ENCODE peak calls at places on chromosomes 2 and 18, in ten cellular contexts. Y is SK-N-SH, F is K562, I is breast epithelium, N is endothelial cell of umbilical vein, W is Panc1, E is stomach, G is HCT116, X is HL-60, U is GM23338. B is an unnamed sample.

GRCh38 chr2:121809607-121810006 is 54.2 kb downstream of the TSN start:
- DNase-seq in G (no peak), E (no peak), U (no peak), X (no peak), F (no peak), W (no peak), I (no peak), N (no peak), Y (no peak), B (no peak)

GRCh38 chr2:240452471-240453256 is 17.2 kb downstream of the GPC1 start:
- DNase-seq in U (peak), W (no peak), N (peak), Y (peak), G (no peak), F (peak), E (peak), X (peak), I (no peak), B (no peak)

GRCh38 chr2:237995036-237995435 is 28.2 kb downstream of the UBE2F start:
- DNase-seq in F (no peak), N (no peak), G (no peak), E (no peak), Y (no peak), W (no peak), U (no peak), I (no peak), X (no peak), B (no peak)

GRCh38 chr18:3466872-3467271 is 16.9 kb downstream of the TGIF1 start:
- DNase-seq in U (peak), F (no peak), I (no peak), N (peak), W (no peak), G (no peak), X (no peak), E (no peak), Y (no peak), B (no peak)

GRCh38 chr2:75146903-75147332 is 52.4 kb downstream of the TACR1 start:
- DNase-seq in E (no peak), X (no peak), G (no peak), Y (no peak), F (no peak), I (no peak), U (no peak), W (no peak), N (peak), B (no peak)

GRCh38 chr2:137964066-137964858 is at the start of gene HNMT:
- DNase-seq in W (no peak), N (peak), G (no peak), X (no peak), U (peak), Y (peak), I (peak), E (peak), F (peak), B (no peak)

GRCh38 chr2:45680351-45680967 is 29.0 kb downstream of the PRKCE start:
- DNase-seq in X (no peak), F (no peak), N (no peak), G (no peak), E (no peak), W (no peak), U (no peak), I (no peak), Y (peak), B (no peak)

GRCh38 chr2:62156861-62157496 is 38.9 kb upstream of the B3GNT2 start:
- DNase-seq in E (no peak), F (no peak), Y (no peak), I (no peak), N (no peak), W (no peak), G (no peak), X (no peak), U (peak), B (no peak)

GRCh38 chr2:69483696-69484095 is 46.5 kb upstream of the NFU1 start:
- DNase-seq in I (no peak), U (no peak), F (no peak), Y (no peak), W (no peak), E (no peak), N (peak), X (no peak), G (no peak), B (no peak)

GRCh38 chr18:44855681-44856080 is 175.0 kb downstream of the SETBP1 start:
- DNase-seq in E (no peak), Y (no peak), I (no peak), G (no peak), X (no peak), U (no peak), W (no peak), F (no peak), N (no peak), B (no peak)

GRCh38 chr2:225328192-225328591 is 71.3 kb upstream of the NYAP2 start:
- DNase-seq in Y (no peak), I (no peak), W (no peak), F (no peak), G (no peak), N (peak), X (no peak), U (peak), E (no peak), B (no peak)

GRCh38 chr2:235793163-235793752 is 299.4 kb downstream of the AGAP1 start:
- DNase-seq in N (peak), G (no peak), E (no peak), F (no peak), X (no peak), U (peak), W (no peak), Y (peak), I (no peak), B (no peak)

GRCh38 chr18:79677221-79677620 is 2.4 kb upstream of the CTDP1 start:
- DNase-seq in U (no peak), X (no peak), E (no peak), W (no peak), G (no peak), I (no peak), F (no peak), Y (no peak), N (no peak), B (no peak)

GRCh38 chr2:191127235-191127634 is 23.6 kb downstream of the STAT4 start:
- DNase-seq in N (no peak), X (no peak), I (no peak), Y (no peak), U (no peak), W (no peak), F (no peak), G (no peak), E (no peak), B (no peak)

GRCh38 chr2:235577404-235578330 is 83.8 kb downstream of the AGAP1 start:
- DNase-seq in U (no peak), F (no peak), N (no peak), I (no peak), E (no peak), X (no peak), Y (no peak), W (no peak), G (no peak), B (no peak)

GRCh38 chr2:43240762-43241150 is 14.3 kb upstream of the ZFP36L2 start:
- DNase-seq in G (no peak), Y (no peak), I (no peak), F (no peak), W (no peak), X (no peak), E (no peak), N (no peak), U (no peak), B (no peak)

GRCh38 chr2:8993196-8993901 is 10.1 kb downstream of the MBOAT2 start:
- DNase-seq in N (no peak), F (no peak), X (no peak), U (no peak), W (no peak), E (no peak), Y (no peak), I (no peak), G (no peak), B (no peak)

GRCh38 chr18:76922107-76922506 is 99.8 kb downstream of the ZNF236 start:
- DNase-seq in U (peak), W (peak), I (no peak), E (peak), G (peak), Y (peak), N (peak), F (peak), X (peak), B (peak)

GRCh38 chr18:45642238-45642637 is 27.0 kb downstream of the SLC14A2 start:
- DNase-seq in F (no peak), U (no peak), Y (no peak), I (no peak), G (no peak), W (no peak), X (no peak), N (no peak), E (no peak), B (no peak)

GRCh38 chr2:70094978-70095832 is 7.9 kb downstream of the PCBP1 start:
- DNase-seq in N (peak), F (no peak), E (peak), U (no peak), X (peak), I (peak), Y (no peak), G (no peak), W (no peak), B (no peak)

GRCh38 chr2:15733867-15734765 is 142.4 kb downstream of the DDX1 start:
- DNase-seq in Y (no peak), X (no peak), I (no peak), W (no peak), E (peak), U (no peak), G (no peak), F (no peak), N (peak), B (no peak)

GRCh38 chr2:235458839-235459273 is 35.0 kb upstream of the AGAP1 start:
- DNase-seq in W (no peak), N (no peak), Y (no peak), G (no peak), F (no peak), U (no peak), I (peak), X (no peak), E (peak), B (no peak)

GRCh38 chr18:27863780-27864430 is 313.0 kb downstream of the CDH2 start:
- DNase-seq in N (no peak), X (no peak), W (no peak), G (no peak), I (no peak), E (no peak), Y (no peak), F (no peak), U (no peak), B (no peak)

GRCh38 chr2:240584486-240585031 is 2.0 kb upstream of the CAPN10 start:
- DNase-seq in U (peak), Y (no peak), X (peak), G (no peak), E (no peak), F (peak), I (no peak), N (no peak), W (no peak), B (peak)

GRCh38 chr2:161975062-161975812 is 98.8 kb downstream of the DPP4 start:
- DNase-seq in F (no peak), X (no peak), U (no peak), N (no peak), E (no peak), W (no peak), G (no peak), Y (no peak), I (no peak), B (no peak)

GRCh38 chr2:26850002-26850431 is 2.1 kb downstream of the DPYSL5 start:
- DNase-seq in F (no peak), G (no peak), W (no peak), Y (no peak), N (no peak), E (no peak), U (peak), X (no peak), I (no peak), B (no peak)

GRCh38 chr2:20357588-20358394 is 7.1 kb upstream of the PUM2 start:
- DNase-seq in I (no peak), G (no peak), Y (no peak), X (no peak), N (no peak), F (no peak), U (no peak), E (no peak), W (no peak), B (no peak)

GRCh38 chr2:95087379-95087778 is 34.2 kb downstream of the MRPS5 start:
- DNase-seq in W (no peak), F (no peak), X (no peak), Y (no peak), I (no peak), E (no peak), G (no peak), N (no peak), U (peak), B (no peak)

GRCh38 chr2:53877556-53877955 is 17.8 kb upstream of the GPR75 start:
- DNase-seq in I (no peak), W (no peak), Y (no peak), U (no peak), X (no peak), G (no peak), N (no peak), F (no peak), E (no peak), B (no peak)

GRCh38 chr18:63683890-63684289 is 18.9 kb upstream of the SERPINB11 start:
- DNase-seq in G (no peak), E (no peak), X (no peak), W (no peak), I (no peak), N (no peak), Y (no peak), U (no peak), F (no peak), B (no peak)

GRCh38 chr2:168401771-168402170 is 54.3 kb upstream of the CERS6 start:
- DNase-seq in N (no peak), I (no peak), G (no peak), Y (no peak), E (no peak), W (no peak), F (no peak), U (no peak), X (no peak), B (no peak)

GRCh38 chr18:11251891-11252270 is 102.5 kb upstream of the PIEZO2 start:
- DNase-seq in X (no peak), F (no peak), N (peak), W (no peak), E (no peak), Y (no peak), U (no peak), G (no peak), I (no peak), B (no peak)

GRCh38 chr18:292271-292670 is 24.4 kb upstream of the THOC1 start:
- DNase-seq in X (no peak), Y (no peak), E (no peak), U (no peak), I (no peak), W (no peak), G (no peak), N (peak), F (no peak), B (no peak)

GRCh38 chr2:126344498-126344897 is 311.5 kb upstream of the GYPC start:
- DNase-seq in Y (no peak), E (no peak), U (no peak), F (no peak), W (no peak), G (no peak), N (no peak), X (no peak), I (no peak), B (no peak)

GRCh38 chr18:49563130-49563540 is 1.3 kb downstream of the LIPG start:
- DNase-seq in W (no peak), G (peak), Y (no peak), N (peak), I (no peak), E (no peak), U (no peak), F (no peak), X (no peak), B (no peak)

GRCh38 chr18:49562481-49563129 is 748 bp downstream of the LIPG start:
- DNase-seq in I (no peak), E (no peak), U (peak), N (peak), X (no peak), Y (no peak), G (no peak), W (no peak), F (no peak), B (no peak)

GRCh38 chr18:49560277-49561126 is 1.4 kb upstream of the LIPG start:
- DNase-seq in I (no peak), N (peak), U (peak), E (no peak), X (no peak), W (no peak), F (no peak), G (no peak), Y (peak), B (no peak)

GRCh38 chr18:49561127-49561376 is 805 bp upstream of the LIPG start:
- DNase-seq in Y (peak), G (no peak), I (no peak), W (no peak), X (no peak), F (no peak), U (no peak), E (no peak), N (peak), B (no peak)

DNA sequence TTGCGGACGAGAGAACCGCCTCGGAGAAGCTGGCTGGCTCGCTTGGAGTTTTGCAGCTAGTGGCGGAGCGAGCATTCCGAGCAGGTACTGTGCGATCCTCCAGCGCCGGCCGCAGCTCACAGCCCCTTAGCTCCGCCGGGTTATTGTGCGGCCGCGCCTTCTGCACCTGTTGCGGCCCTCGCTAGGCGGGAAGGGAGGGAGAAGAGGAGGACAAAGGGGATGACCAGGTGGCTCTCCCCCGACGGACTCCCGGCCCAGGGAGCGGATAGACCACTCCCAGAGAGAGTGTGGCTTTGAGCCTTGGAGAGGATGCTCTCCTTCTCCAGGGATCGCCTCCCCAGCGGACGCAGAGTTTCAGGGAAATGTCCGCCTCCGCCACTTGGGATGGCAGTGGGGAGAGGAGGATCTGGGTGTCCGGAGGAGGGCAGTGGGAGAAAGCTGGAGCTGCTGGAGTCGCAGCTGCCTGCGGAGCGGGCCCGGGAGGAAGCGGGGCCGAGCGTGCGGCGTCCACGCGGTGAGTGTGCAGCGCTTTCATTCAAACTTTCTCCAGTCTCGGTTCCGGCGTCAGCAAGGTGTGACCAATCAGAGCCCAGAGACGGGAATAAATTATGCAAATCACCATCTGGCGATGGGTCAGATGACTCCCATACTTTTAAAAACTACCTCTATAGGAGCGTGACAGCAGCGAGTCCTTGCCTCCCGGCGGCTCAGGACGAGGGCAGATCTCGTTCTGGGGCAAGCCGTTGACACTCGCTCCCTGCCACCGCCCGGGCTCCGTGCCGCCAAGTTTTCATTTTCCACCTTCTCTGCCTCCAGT is at the start of gene LIPG:
- DNase-seq in F (peak), W (peak), X (peak), E (peak), U (peak), Y (peak), I (peak), N (peak), G (peak), B (no peak)
- TF ChIP-seq POLR2AphosphoS5 in F (no peak), W (no peak), X (no peak), E (no peak), U (peak), Y (no peak), I (no peak), N (peak), G (peak), B (no peak)

GRCh38 chr2:79138385-79138784 is 18.1 kb downstream of the REG1A start:
- DNase-seq in U (no peak), Y (no peak), N (no peak), I (no peak), W (no peak), X (no peak), G (no peak), E (no peak), F (no peak), B (no peak)

DNA sequence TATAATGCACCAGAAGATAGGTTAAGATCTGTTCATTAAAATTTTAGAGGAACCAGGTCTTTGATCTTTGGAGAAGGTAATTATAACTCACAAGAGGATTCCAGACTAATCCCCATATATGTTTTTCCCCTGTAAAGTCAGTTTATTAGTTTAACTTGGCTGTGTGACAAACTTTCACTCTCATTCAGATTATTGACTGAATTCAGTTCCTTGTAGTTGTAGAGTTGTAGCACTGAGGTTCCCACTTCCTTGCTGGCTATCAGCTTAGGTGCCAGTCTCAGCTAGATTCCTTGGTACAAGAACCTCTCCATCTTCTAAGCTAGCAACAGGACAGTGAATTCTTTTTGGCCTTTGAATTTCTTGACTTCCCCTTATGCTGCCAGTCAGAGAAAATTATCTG is 19.1 kb downstream of the REG1A start:
- DNase-seq in Y (no peak), W (no peak), U (no peak), X (no peak), N (no peak), E (no peak), I (no peak), F (no peak), G (no peak), B (no peak)
- TF ChIP-seq POLR2AphosphoS5 in Y (no peak), W (no peak), U (no peak), X (no peak), N (no peak), E (no peak), I (no peak), F (no peak), G (no peak), B (no peak)

DNA sequence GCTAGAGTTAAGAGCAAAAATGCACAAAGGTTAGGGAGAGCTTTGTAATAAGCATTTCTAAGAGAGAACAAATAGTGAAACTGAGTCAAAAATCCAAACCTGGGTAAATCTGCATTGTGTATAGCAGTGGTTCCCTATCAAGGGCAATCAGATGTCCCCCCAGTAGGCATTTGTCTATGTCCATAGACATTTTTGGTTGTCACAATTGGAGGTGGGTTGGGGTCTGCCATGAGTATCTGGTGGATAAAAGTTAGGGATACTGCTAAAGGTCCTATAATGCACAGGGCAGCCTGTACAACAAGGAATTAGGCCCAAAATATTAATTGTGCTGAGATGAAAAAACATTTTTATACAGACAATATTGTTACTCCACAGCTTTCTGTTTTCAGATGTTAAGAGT is 21.0 kb downstream of the NOP58 start:
- DNase-seq in Y (no peak), W (no peak), F (no peak), G (no peak), U (no peak), N (no peak), I (no peak), X (no peak), E (no peak), B (no peak)
- TF ChIP-seq POLR2AphosphoS5 in Y (no peak), W (no peak), F (no peak), G (no peak), U (no peak), N (no peak), I (no peak), X (no peak), E (no peak), B (peak)

GRCh38 chr2:37262510-37262909 is 31.1 kb downstream of the NDUFAF7 start:
- DNase-seq in X (no peak), W (no peak), F (no peak), U (no peak), N (no peak), Y (no peak), I (no peak), G (no peak), E (no peak), B (no peak)

GRCh38 chr2:37267685-37268084 is 36.2 kb downstream of the NDUFAF7 start:
- DNase-seq in X (no peak), E (no peak), U (no peak), F (no peak), Y (no peak), N (no peak), I (no peak), W (no peak), G (no peak), B (no peak)

GRCh38 chr2:37268111-37268510 is 36.7 kb downstream of the NDUFAF7 start:
- DNase-seq in F (no peak), I (no peak), X (no peak), E (no peak), Y (no peak), G (no peak), N (no peak), U (no peak), W (no peak), B (no peak)

GRCh38 chr2:37263839-37264238 is 32.4 kb downstream of the NDUFAF7 start:
- DNase-seq in U (peak), E (no peak), G (no peak), W (no peak), F (no peak), N (no peak), X (no peak), Y (no peak), I (no peak), B (no peak)
- TF ChIP-seq POLR2AphosphoS5 in U (no peak), E (no peak), G (no peak), W (no peak), F (no peak), N (no peak), X (no peak), Y (no peak), I (no peak), B (no peak)

GRCh38 chr2:10325278-10326145 is 22.8 kb downstream of the HPCAL1 start:
- DNase-seq in X (no peak), W (no peak), I (no peak), Y (no peak), G (no peak), F (no peak), E (no peak), N (no peak), U (no peak), B (no peak)
- TF ChIP-seq POLR2AphosphoS5 in X (no peak), W (no peak), I (no peak), Y (no peak), G (no peak), F (no peak), E (no peak), N (no peak), U (no peak), B (no peak)

B was measured in GM12878.